ENCODE peak calls at places on chromosomes 6 and 20, in eight cellular contexts. T is AG09309, I is spleen, X is uterus, S is endothelial cell of umbilical vein, G is GM13976, O is tibial artery, B is HFFc6. Q is an unnamed sample.
A peak's percentile ranks its signal among the peaks of the same experiment; 100 is the strongest.

GRCh38 chr6:83055366-83055964 is 10.2 kb downstream of the UBE3D start:
- DNase-seq in B (peak; percentile 40), G (peak; percentile 40), I (no peak), X (peak; percentile 28), O (no peak), S (peak; percentile 45), T (peak; percentile 14), Q (no peak)

GRCh38 chr6:7185561-7185960 is 77.8 kb downstream of the RREB1 start:
- DNase-seq in I (no peak), S (no peak), X (no peak), G (no peak), O (no peak), B (no peak), T (no peak), Q (no peak)

GRCh38 chr20:60302875-60303274 is 344.7 kb downstream of the CDH26 start:
- DNase-seq in I (no peak), B (no peak), X (no peak), T (no peak), S (no peak), G (no peak), O (no peak), Q (no peak)

GRCh38 chr6:168583126-168583525 is 142.1 kb downstream of the SMOC2 start:
- DNase-seq in O (peak; percentile 42), X (no peak), B (no peak), I (no peak), T (no peak), G (no peak), S (no peak), Q (no peak)

GRCh38 chr6:129695373-129696027 is 14.5 kb downstream of the ARHGAP18 start:
- DNase-seq in I (no peak), S (no peak), B (no peak), X (no peak), T (no peak), G (no peak), O (no peak), Q (no peak)

GRCh38 chr6:136647363-136647763 is 97.1 kb upstream of the MAP7 start:
- DNase-seq in X (no peak), S (peak; percentile 88), B (no peak), G (peak; percentile 42), O (no peak), T (no peak), I (no peak), Q (no peak)

GRCh38 chr20:55069951-55070350 is 594.6 kb downstream of the DOK5 start:
- DNase-seq in B (no peak), G (no peak), T (no peak), S (no peak), X (no peak), I (no peak), O (no peak), Q (no peak)

GRCh38 chr6:16805190-16805860 is 44.1 kb upstream of the ATXN1 start:
- DNase-seq in T (no peak), S (no peak), X (no peak), I (no peak), G (no peak), O (no peak), B (no peak), Q (no peak)

GRCh38 chr6:68317366-68317765 is 317.7 kb upstream of the ADGRB3 start:
- DNase-seq in X (no peak), G (no peak), S (no peak), T (no peak), I (no peak), O (no peak), B (no peak), Q (no peak)

GRCh38 chr6:31203345-31203979 is 33.0 kb upstream of the POU5F1 start:
- DNase-seq in X (peak; percentile 30), S (no peak), B (peak; percentile 52), I (no peak), G (peak; percentile 34), T (no peak), O (no peak), Q (no peak)

GRCh38 chr6:93424303-93425064 is 5.1 kb upstream of the EPHA7 start:
- DNase-seq in T (no peak), X (no peak), G (no peak), S (peak; percentile 36), I (no peak), B (no peak), O (no peak), Q (no peak)

DNA sequence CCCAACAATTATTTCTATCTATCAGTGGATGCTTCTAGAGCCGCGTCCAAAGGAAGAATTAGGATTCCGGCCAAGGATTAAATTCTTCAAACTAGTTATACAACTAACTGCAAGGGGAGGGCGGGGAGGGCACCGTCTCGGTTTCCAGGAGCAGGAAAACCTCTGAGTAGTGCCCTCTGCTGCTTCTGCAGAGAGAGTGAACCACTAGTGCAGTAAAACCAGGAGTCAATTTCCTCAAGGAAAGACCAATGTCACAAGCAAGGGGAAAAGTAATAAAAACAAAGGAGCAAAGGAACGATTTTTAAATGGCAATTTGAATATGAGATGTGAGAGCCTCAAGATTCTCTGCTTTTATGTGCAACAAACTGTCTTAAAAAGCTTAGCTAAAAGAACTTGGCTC is 16.5 kb upstream of the UBE2J1 start:
- DNase-seq in S (peak; percentile 62), I (no peak), T (no peak), B (peak; percentile 53), O (peak; percentile 84), X (peak; percentile 73), G (no peak), Q (peak; percentile 32)
- TF ChIP-seq CTCF in S (peak; percentile 16), I (no peak), T (peak; percentile 64), B (peak; percentile 67), O (peak; percentile 45), X (peak; percentile 62), G (no peak), Q (no peak)

DNA sequence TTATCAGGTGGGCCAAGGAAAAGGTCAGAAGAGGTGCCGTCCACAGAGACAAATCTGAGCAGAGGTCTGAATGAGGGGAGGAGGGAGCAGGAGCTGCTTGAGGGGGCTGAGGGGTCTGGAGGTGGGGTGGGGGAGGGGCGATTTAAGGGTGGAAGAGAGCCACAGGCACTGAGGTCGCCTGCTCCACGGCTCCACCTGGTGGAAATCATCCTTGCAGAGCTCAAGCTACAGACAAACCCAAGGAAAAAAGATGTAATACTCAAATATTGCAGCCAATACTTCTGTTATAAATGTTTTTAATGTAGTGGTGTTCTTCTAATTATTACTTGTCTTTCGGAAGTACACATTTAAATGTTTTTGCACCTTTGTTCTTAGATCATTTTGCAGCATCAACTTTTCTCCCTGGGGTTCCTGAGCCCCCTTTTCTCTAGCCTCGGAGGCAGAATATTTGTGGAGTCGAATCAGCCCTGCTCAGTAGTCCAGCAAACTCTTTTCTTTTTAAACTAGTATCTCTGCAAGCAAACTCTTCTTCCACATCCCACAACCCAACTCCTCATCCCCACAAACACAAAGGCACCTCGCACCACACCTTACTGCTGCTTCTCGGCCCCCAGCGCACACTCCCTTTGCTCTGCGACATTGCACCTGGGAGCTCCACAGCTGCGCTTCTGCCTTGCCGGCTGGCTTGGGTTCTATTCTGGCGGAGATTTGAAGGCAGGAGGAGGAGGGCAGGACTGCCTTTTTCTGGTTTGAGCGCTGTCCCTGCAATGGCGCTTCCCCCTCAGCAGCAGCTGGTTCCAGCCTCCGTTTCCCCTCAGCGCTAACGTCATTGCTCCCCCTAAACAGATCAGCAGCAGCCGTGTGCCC is 51.0 kb upstream of the TFAP2A start:
- DNase-seq in G (peak; percentile 50), I (no peak), B (peak; percentile 35), X (no peak), S (peak; percentile 39), T (no peak), O (no peak), Q (no peak)
- TF ChIP-seq CTCF in G (peak; percentile 55), I (no peak), B (peak; percentile 77), X (no peak), S (peak; percentile 11), T (peak; percentile 65), O (no peak), Q (no peak)

GRCh38 chr6:41464481-41464880 is 81.7 kb upstream of the FOXP4 start:
- DNase-seq in G (no peak), O (no peak), S (no peak), X (no peak), T (no peak), I (no peak), B (peak; percentile 10), Q (no peak)

GRCh38 chr6:41462033-41462432 is 84.1 kb upstream of the FOXP4 start:
- DNase-seq in T (no peak), I (no peak), B (no peak), X (no peak), G (no peak), S (no peak), O (no peak), Q (no peak)

GRCh38 chr6:41464019-41464418 is 82.2 kb upstream of the FOXP4 start:
- DNase-seq in G (no peak), X (no peak), T (no peak), O (peak; percentile 40), S (no peak), B (no peak), I (no peak), Q (no peak)

GRCh38 chr6:41460742-41461336 is 85.3 kb upstream of the FOXP4 start:
- DNase-seq in O (no peak), T (no peak), S (no peak), X (no peak), G (no peak), B (no peak), I (no peak), Q (no peak)

DNA sequence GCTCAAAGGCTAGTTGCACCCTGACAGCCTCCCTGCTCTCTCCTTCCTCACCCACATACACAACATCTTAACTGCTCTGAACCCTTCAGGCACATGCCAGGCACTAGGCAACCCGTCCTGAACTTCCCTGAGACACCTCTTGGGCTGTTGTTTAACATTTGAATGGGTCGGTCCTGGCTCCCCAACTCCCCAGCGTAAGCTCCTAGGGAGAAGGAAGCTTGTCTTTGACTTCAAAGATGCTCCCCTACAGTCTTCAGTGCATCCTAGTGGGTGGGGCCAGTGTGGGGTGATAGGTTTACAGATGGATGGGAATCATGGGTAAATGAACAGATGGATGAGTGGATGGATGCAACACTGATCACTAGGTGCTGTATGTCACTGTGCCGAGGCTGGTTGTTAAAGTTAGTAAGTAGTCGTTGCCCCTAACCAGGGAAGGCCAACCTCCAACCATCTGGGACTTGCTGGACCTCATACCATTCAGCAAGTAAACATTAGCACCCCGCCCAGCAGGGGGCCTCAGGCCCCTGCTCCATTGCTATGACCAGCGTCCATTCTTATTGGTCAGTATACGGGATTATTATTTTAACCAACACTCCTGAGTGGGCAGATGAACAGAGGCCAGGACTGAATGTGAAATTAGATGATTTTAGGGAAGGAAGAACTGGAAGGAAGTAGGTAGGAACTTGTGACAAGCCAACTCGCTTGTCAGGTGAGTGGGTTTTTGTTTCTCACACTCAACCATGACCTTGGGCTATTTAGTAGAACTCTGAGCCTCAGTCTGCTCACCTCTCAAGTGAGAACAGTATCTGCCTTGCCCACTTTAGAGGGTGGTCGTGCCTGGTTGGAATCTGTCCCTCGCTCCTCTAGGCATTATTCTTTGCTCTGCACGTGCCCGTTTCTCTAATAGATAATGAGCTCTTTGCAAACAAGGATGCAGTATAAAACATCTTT is 82.9 kb upstream of the FOXP4 start:
- DNase-seq in S (peak; percentile 83), T (peak; percentile 20), I (no peak), X (peak; percentile 81), B (peak; percentile 56), G (peak; percentile 81), O (peak; percentile 84), Q (peak; percentile 43)
- TF ChIP-seq CTCF in S (peak; percentile 86), T (peak; percentile 67), I (peak; percentile 42), X (peak; percentile 74), B (peak; percentile 81), G (peak; percentile 79), O (peak; percentile 71), Q (no peak)

DNA sequence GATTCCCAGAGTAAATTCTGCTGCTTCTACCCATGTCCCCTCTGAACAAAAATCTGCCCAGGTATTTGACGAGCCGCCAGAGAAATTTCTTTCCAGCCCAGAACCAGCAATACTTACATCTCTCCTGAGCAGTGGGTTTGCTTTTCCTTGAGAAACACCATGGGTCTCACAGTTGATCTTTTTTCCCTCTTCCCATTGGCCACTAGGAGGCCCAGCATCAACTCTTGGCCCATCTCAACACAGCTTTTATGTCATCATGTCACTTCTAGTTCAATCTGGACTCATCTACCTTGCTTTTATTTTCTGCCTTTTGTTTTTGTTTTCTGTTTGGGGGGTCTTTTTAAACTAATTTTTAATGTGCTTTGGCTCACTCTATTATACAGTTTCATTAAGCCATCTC is 18.8 kb downstream of the MAFB start:
- DNase-seq in O (no peak), S (no peak), G (no peak), I (no peak), B (no peak), X (no peak), T (no peak), Q (no peak)
- TF ChIP-seq CTCF in O (no peak), S (no peak), G (no peak), I (no peak), B (peak; percentile 31), X (no peak), T (peak; percentile 6), Q (no peak)

Q was measured in omental fat pad.